ENCODE peak calls at places on chromosome 11, in ten cellular contexts. E is mesendoderm, B is IMR-90, H is mammary epithelial cell, W is SK-N-SH, S is HCT116, U is A549, I is PC-3, T is GM23248, P is Karpas-422. V is an unnamed sample.

GRCh38 chr11:45993438-45994064 is 71.1 kb downstream of the LARGE2 start:
- DNase-seq in W (no peak), H (no peak), B (no peak), I (no peak), T (peak; percentile 53), E (no peak), P (no peak), U (no peak), S (no peak), V (no peak)

GRCh38 chr11:103532133-103532788 is 423.0 kb downstream of the DYNC2H1 start:
- DNase-seq in B (peak; percentile 79), P (no peak), U (no peak), H (peak; percentile 57), E (peak; percentile 56), W (no peak), S (no peak), T (peak; percentile 84), I (peak; percentile 95), V (no peak)

GRCh38 chr11:114295676-114296081 is 520 bp upstream of the NNMT start:
- DNase-seq in W (no peak), I (no peak), U (no peak), T (peak; percentile 78), B (no peak), S (no peak), E (no peak), H (no peak), P (no peak), V (no peak)

GRCh38 chr11:129458756-129459535 is 83.3 kb downstream of the BARX2 start:
- DNase-seq in U (no peak), T (no peak), E (no peak), I (peak; percentile 21), H (no peak), B (no peak), W (no peak), P (no peak), S (no peak), V (no peak)

GRCh38 chr11:109236696-109237095 is 185.3 kb upstream of the C11orf87 start:
- DNase-seq in I (no peak), S (no peak), P (no peak), H (no peak), B (no peak), E (no peak), T (peak; percentile 55), U (no peak), W (no peak), V (no peak)

GRCh38 chr11:11022126-11022730 is 164.4 kb upstream of the ZBED5 start:
- DNase-seq in E (no peak), S (peak; percentile 12), T (peak; percentile 48), P (peak; percentile 68), H (no peak), W (peak; percentile 32), B (peak; percentile 24), U (peak; percentile 55), I (peak; percentile 57), V (no peak)

GRCh38 chr11:10716122-10716521 is 22.6 kb upstream of the IRAG1 start:
- DNase-seq in B (peak; percentile 80), S (no peak), U (no peak), E (no peak), T (peak; percentile 45), W (no peak), I (peak; percentile 65), P (no peak), H (no peak), V (no peak)

GRCh38 chr11:17828311-17828751 is 93.8 kb downstream of the KCNC1 start:
- DNase-seq in I (no peak), S (no peak), P (no peak), U (no peak), E (no peak), W (no peak), B (peak; percentile 59), H (no peak), T (peak; percentile 80), V (no peak)

GRCh38 chr11:122209619-122210377 is 93.8 kb upstream of the BLID start:
- DNase-seq in E (no peak), I (no peak), B (peak; percentile 88), H (no peak), S (no peak), T (peak; percentile 83), W (peak; percentile 41), P (no peak), U (no peak), V (no peak)

GRCh38 chr11:122207921-122208764 is 92.1 kb upstream of the BLID start:
- DNase-seq in E (no peak), W (no peak), U (no peak), T (peak; percentile 81), I (no peak), S (no peak), H (no peak), B (peak; percentile 87), P (no peak), V (no peak)

GRCh38 chr11:122205036-122205435 is 89.0 kb upstream of the BLID start:
- DNase-seq in U (no peak), P (no peak), I (no peak), W (no peak), H (no peak), B (no peak), T (peak; percentile 71), S (no peak), E (no peak), V (no peak)

GRCh38 chr11:122210378-122210995 is 94.5 kb upstream of the BLID start:
- DNase-seq in H (no peak), S (no peak), W (no peak), I (no peak), U (no peak), T (no peak), B (peak; percentile 53), E (no peak), P (no peak), V (no peak)

DNA sequence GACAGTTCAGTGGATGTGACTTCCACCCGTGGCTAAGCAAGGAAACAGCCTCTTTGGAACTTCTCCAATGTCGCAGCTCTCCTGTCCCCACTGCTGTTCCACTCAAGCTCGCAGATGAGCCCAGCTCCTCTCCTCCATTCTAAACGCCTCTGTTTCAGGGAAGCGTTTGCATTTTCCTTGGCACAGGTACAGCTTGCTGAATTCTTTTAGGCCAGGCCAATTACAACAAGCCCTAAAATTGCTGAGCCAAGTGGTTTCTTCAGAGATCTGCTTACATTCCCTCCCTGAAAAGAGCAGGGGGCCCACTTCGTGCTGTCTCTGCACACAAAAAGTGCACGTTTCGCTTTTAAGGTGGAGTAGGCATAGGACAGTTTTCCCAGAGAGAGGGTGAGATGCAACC is 91.5 kb upstream of the BLID start:
- DNase-seq in B (peak; percentile 81), I (no peak), E (no peak), H (no peak), P (no peak), W (no peak), T (peak; percentile 68), U (no peak), S (no peak), V (no peak)
- H3K4me2 ChIP-seq in B (peak overlapping the region; percentile 79), I (no peak overlapping the region), E (no peak overlapping the region), H (no peak overlapping the region), P (no peak overlapping the region), W (no peak overlapping the region), T (peak overlapping the region; percentile 56), U (no peak overlapping the region), S (no peak overlapping the region), V (no peak overlapping the region)

DNA sequence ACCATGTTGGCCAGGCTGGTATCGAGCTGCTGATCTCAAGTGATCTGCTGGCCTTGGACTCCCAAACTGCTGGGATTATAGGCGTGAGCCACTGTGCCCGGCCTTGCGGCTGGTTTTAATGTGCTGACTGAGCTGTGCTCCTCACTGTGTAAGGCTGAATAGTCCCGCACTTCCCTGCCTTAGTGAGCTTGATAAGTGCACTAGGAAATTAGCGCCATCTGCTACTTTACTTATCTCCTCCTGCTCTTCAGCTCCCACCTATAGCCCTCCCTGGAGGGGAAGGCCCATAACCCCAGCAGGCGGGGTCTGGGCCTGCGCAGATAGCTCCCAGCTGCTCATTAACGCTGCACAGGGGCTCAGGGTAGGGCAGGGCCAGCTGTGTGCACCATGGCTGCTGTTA is 49.4 kb downstream of the CLMP start:
- DNase-seq in P (no peak), H (no peak), T (no peak), S (no peak), I (no peak), B (no peak), U (no peak), E (peak; percentile 71), W (peak; percentile 92), V (no peak)
- H3K4me2 ChIP-seq in P (no peak overlapping the region), H (peak overlapping the region; percentile 33), T (peak overlapping the region; percentile 26), S (peak overlapping the region; percentile 79), I (peak overlapping the region; percentile 59), B (no peak overlapping the region), U (peak overlapping the region; percentile 80), E (no peak overlapping the region), W (peak overlapping the region; percentile 90), V (no peak overlapping the region)

GRCh38 chr11:107427569-107428180 is 29.9 kb downstream of the CWF19L2 start:
- DNase-seq in B (no peak), T (no peak), E (no peak), U (no peak), P (no peak), S (no peak), H (no peak), I (no peak), W (no peak), V (no peak)

DNA sequence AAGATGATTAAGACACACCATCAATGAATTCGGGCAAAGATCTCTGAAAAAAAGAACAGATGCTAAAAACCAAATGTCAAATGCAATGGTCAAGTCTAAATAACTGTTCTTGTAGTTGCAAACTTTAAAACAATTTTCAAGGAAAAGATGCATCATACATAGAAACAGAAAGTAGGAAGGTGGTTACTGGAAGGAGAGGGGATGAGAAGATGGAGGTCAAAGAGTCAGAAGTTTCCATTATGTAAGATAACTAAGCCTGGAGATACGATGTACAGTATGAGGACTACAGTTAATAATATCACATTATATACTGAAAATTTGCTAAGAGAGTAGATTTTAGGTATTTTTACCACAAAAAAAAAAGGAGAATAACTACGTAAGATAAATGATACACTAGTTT is 27.1 kb downstream of the CWF19L2 start:
- DNase-seq in T (no peak), B (no peak), P (no peak), E (no peak), H (no peak), S (no peak), I (no peak), W (no peak), U (no peak), V (no peak)
- H3K4me2 ChIP-seq in T (no peak overlapping the region), B (no peak overlapping the region), P (no peak overlapping the region), E (no peak overlapping the region), H (no peak overlapping the region), S (no peak overlapping the region), I (no peak overlapping the region), W (no peak overlapping the region), U (no peak overlapping the region), V (no peak overlapping the region)

GRCh38 chr11:62505784-62506145 is 40.8 kb downstream of the AHNAK start:
- DNase-seq in W (no peak), U (no peak), I (no peak), S (no peak), T (peak; percentile 46), H (no peak), E (no peak), B (no peak), P (no peak), V (no peak)

GRCh38 chr11:62507023-62507422 is 39.6 kb downstream of the AHNAK start:
- DNase-seq in T (no peak), P (no peak), U (no peak), W (no peak), H (no peak), B (no peak), S (no peak), I (no peak), E (no peak), V (no peak)

GRCh38 chr11:62506413-62506940 is 40.1 kb downstream of the AHNAK start:
- DNase-seq in B (no peak), I (no peak), T (no peak), U (no peak), P (no peak), W (no peak), H (no peak), S (no peak), E (no peak), V (no peak)

GRCh38 chr11:62504158-62504973 is 42.2 kb downstream of the AHNAK start:
- DNase-seq in T (no peak), I (no peak), E (peak; percentile 70), U (no peak), S (no peak), B (no peak), W (no peak), H (no peak), P (no peak), V (peak; percentile 27)

GRCh38 chr11:62505112-62505783 is 41.4 kb downstream of the AHNAK start:
- DNase-seq in I (no peak), E (peak; percentile 83), B (no peak), W (no peak), U (no peak), P (peak; percentile 46), T (peak; percentile 31), H (no peak), S (no peak), V (peak; percentile 47)
- H3K4me2 ChIP-seq in I (no peak overlapping the region), E (peak overlapping the region; percentile 58), B (no peak overlapping the region), W (no peak overlapping the region), U (no peak overlapping the region), P (no peak overlapping the region), T (peak overlapping the region; percentile 60), H (no peak overlapping the region), S (no peak overlapping the region), V (peak overlapping the region; percentile 66)

V was measured in neuronal stem cell.